ENCODE peak calls at places on chromosomes 2 and 18, in seven cellular contexts. One of them, this sample, is unnamed.
A peak's percentile ranks its signal among the peaks of the same experiment; 100 is the strongest.

GRCh38 chr18:31740180-31740579 is 20.5 kb downstream of the SLC25A52 start:
- DNase-seq in Peyer's patch: no peak
- DNase-seq in SW480: no peak
- DNase-seq in H54: no peak
- DNase-seq in NCI-H345: no peak
- DNase-seq in stimulated activated CD4-positive, alpha-beta T cell treated with anti-CD3 and anti-CD28 coated beads, Interleukin-2, amount 100 ng/mL, for 24 hours: no peak
- DNase-seq in lower leg skin: no peak
- DNase-seq in this sample: no peak

GRCh38 chr2:178806543-178806942 is 680 bp downstream of the TTN start:
- DNase-seq in Peyer's patch: no peak
- DNase-seq in SW480: no peak
- DNase-seq in H54: no peak
- DNase-seq in NCI-H345: no peak
- DNase-seq in stimulated activated CD4-positive, alpha-beta T cell treated with anti-CD3 and anti-CD28 coated beads, Interleukin-2, amount 100 ng/mL, for 24 hours: no peak
- DNase-seq in lower leg skin: no peak
- DNase-seq in this sample: no peak

GRCh38 chr2:215429424-215429823 is 6.4 kb downstream of the FN1 start:
- DNase-seq in Peyer's patch: no peak
- DNase-seq in SW480: no peak
- DNase-seq in H54: no peak
- DNase-seq in NCI-H345: no peak
- DNase-seq in stimulated activated CD4-positive, alpha-beta T cell treated with anti-CD3 and anti-CD28 coated beads, Interleukin-2, amount 100 ng/mL, for 24 hours: no peak
- DNase-seq in lower leg skin: no peak
- DNase-seq in this sample: no peak

GRCh38 chr2:159706385-159706980 is 5.8 kb upstream of the MARCHF7 start:
- DNase-seq in Peyer's patch: no peak
- DNase-seq in SW480: no peak
- DNase-seq in H54: no peak
- DNase-seq in NCI-H345: no peak
- DNase-seq in stimulated activated CD4-positive, alpha-beta T cell treated with anti-CD3 and anti-CD28 coated beads, Interleukin-2, amount 100 ng/mL, for 24 hours: no peak
- DNase-seq in lower leg skin: no peak
- DNase-seq in this sample: no peak

GRCh38 chr2:237511421-237511820 is 24.4 kb downstream of the MLPH start:
- DNase-seq in Peyer's patch: no peak
- DNase-seq in SW480: no peak
- DNase-seq in H54: no peak
- DNase-seq in NCI-H345: no peak
- DNase-seq in stimulated activated CD4-positive, alpha-beta T cell treated with anti-CD3 and anti-CD28 coated beads, Interleukin-2, amount 100 ng/mL, for 24 hours: no peak
- DNase-seq in lower leg skin: no peak
- DNase-seq in this sample: no peak

GRCh38 chr2:231411871-231412615 is 16.5 kb downstream of the B3GNT7 start:
- DNase-seq in Peyer's patch: peak; percentile 95
- DNase-seq in SW480: peak; percentile 86
- DNase-seq in H54: peak; percentile 83
- DNase-seq in NCI-H345: peak; percentile 53
- DNase-seq in stimulated activated CD4-positive, alpha-beta T cell treated with anti-CD3 and anti-CD28 coated beads, Interleukin-2, amount 100 ng/mL, for 24 hours: peak; percentile 60
- DNase-seq in lower leg skin: peak; percentile 95
- DNase-seq in this sample: peak; percentile 83

GRCh38 chr18:79754831-79755351 is 42.8 kb upstream of the KCNG2 start:
- DNase-seq in Peyer's patch: no peak
- DNase-seq in SW480: no peak
- DNase-seq in H54: no peak
- DNase-seq in NCI-H345: no peak
- DNase-seq in stimulated activated CD4-positive, alpha-beta T cell treated with anti-CD3 and anti-CD28 coated beads, Interleukin-2, amount 100 ng/mL, for 24 hours: no peak
- DNase-seq in lower leg skin: peak; percentile 79
- DNase-seq in this sample: no peak

GRCh38 chr2:207792244-207792785 is 22.6 kb upstream of the FZD5 start:
- DNase-seq in Peyer's patch: no peak
- DNase-seq in SW480: peak; percentile 84
- DNase-seq in H54: peak; percentile 69
- DNase-seq in NCI-H345: no peak
- DNase-seq in stimulated activated CD4-positive, alpha-beta T cell treated with anti-CD3 and anti-CD28 coated beads, Interleukin-2, amount 100 ng/mL, for 24 hours: no peak
- DNase-seq in lower leg skin: no peak
- DNase-seq in this sample: no peak

GRCh38 chr2:236833501-236834186 is 252.0 kb upstream of the COPS8 start:
- DNase-seq in Peyer's patch: no peak
- DNase-seq in SW480: no peak
- DNase-seq in H54: no peak
- DNase-seq in NCI-H345: no peak
- DNase-seq in stimulated activated CD4-positive, alpha-beta T cell treated with anti-CD3 and anti-CD28 coated beads, Interleukin-2, amount 100 ng/mL, for 24 hours: no peak
- DNase-seq in lower leg skin: no peak
- DNase-seq in this sample: no peak

This sample was measured in caudate nucleus.